ENCODE peak calls at places on chromosome 1, in six cellular contexts. J is HepG2, P is adrenal gland, I is lower lobe of right lung, B is AG09309, N is psoas muscle. V is an unnamed sample.

GRCh38 chr1:196678510-196678884 is 26.7 kb downstream of the CFH start:
- DNase-seq in P (no peak), J (no peak), B (no peak), N (no peak), I (no peak), V (no peak)

GRCh38 chr1:15636436-15636835 is 19.2 kb downstream of the DDI2 start:
- DNase-seq in P (no peak), J (no peak), B (no peak), I (no peak), N (peak; percentile 56), V (no peak)

GRCh38 chr1:27306892-27307850 is 14.8 kb upstream of the TMEM222 start:
- DNase-seq in B (no peak), N (no peak), J (peak; percentile 31), I (no peak), P (no peak), V (no peak)

GRCh38 chr1:111620412-111620971 is 903 bp downstream of the RAP1A start:
- DNase-seq in P (no peak), J (no peak), B (no peak), N (no peak), I (no peak), V (no peak)

GRCh38 chr1:228921473-228921872 is 186.2 kb downstream of the RHOU start:
- DNase-seq in N (no peak), P (peak; percentile 23), I (peak; percentile 62), B (no peak), J (no peak), V (no peak)

GRCh38 chr1:2446394-2446793 is 29.7 kb upstream of the PLCH2 start:
- DNase-seq in I (no peak), P (no peak), J (no peak), N (no peak), B (no peak), V (no peak)

GRCh38 chr1:202162049-202162417 is 1.6 kb upstream of the PTPN7 start:
- DNase-seq in J (no peak), P (no peak), N (no peak), B (no peak), I (no peak), V (no peak)

GRCh38 chr1:23673086-23673813 is 18.4 kb upstream of the RPL11 start:
- DNase-seq in N (no peak), I (no peak), B (no peak), P (peak; percentile 69), J (peak; percentile 60), V (peak; percentile 32)

GRCh38 chr1:196034080-196034706 is 574.0 kb downstream of the KCNT2 start:
- DNase-seq in J (no peak), N (no peak), P (no peak), I (no peak), B (no peak), V (no peak)

GRCh38 chr1:236759252-236759859 is 35.7 kb upstream of the MTR start:
- DNase-seq in J (peak; percentile 35), B (peak; percentile 3), I (no peak), P (no peak), N (no peak), V (no peak)

GRCh38 chr1:229859026-229859425 is 208.0 kb upstream of the GALNT2 start:
- DNase-seq in N (no peak), J (no peak), I (no peak), P (no peak), B (no peak), V (no peak)

GRCh38 chr1:32094721-32095521 is 12.9 kb upstream of the KPNA6 start:
- DNase-seq in N (no peak), B (no peak), P (no peak), I (no peak), J (no peak), V (no peak)

GRCh38 chr1:211920602-211921226 is 90.2 kb upstream of the LPGAT1 start:
- DNase-seq in J (peak; percentile 77), N (no peak), I (no peak), P (peak; percentile 73), B (no peak), V (peak; percentile 16)

GRCh38 chr1:114292194-114292593 is 138.5 kb upstream of the SYT6 start:
- DNase-seq in I (no peak), J (no peak), B (no peak), N (no peak), P (no peak), V (no peak)

GRCh38 chr1:114286179-114286578 is 132.5 kb upstream of the SYT6 start:
- DNase-seq in B (no peak), J (no peak), P (no peak), I (no peak), N (no peak), V (no peak)

GRCh38 chr1:114289321-114289720 is 135.7 kb upstream of the SYT6 start:
- DNase-seq in P (no peak), I (no peak), J (no peak), N (no peak), B (no peak), V (no peak)

GRCh38 chr1:114282751-114283403 is 129.2 kb upstream of the SYT6 start:
- DNase-seq in P (peak; percentile 87), N (peak; percentile 94), B (peak; percentile 74), J (peak; percentile 80), I (peak; percentile 91), V (peak; percentile 92)

GRCh38 chr1:114286960-114287359 is 133.3 kb upstream of the SYT6 start:
- DNase-seq in B (no peak), N (no peak), I (no peak), P (no peak), J (no peak), V (no peak)
- H3K4me3 ChIP-seq in B (no peak overlapping the region), N (no peak overlapping the region), I (no peak overlapping the region), P (no peak overlapping the region), J (no peak overlapping the region), V (no peak overlapping the region)

DNA sequence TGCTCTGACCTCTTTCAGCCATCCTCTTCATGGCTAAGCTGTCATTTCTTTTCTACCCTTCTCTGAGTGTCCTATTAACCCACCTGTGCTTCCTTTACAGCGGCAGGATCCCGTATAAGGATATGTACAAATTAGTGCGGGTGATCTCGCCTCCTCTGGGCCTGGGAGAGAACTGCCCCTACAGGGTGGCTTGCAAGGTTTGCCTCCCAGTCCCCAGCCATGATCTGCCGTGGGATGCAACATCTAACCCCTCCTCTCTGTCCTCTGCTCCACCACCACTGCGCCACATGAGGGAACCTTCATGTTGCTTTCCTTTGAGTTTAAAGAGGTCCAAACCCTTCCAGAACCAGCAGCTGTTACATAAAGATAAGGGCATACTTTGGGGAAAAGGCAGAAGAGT is 282.2 kb downstream of the ZNF648 start:
- DNase-seq in I (no peak), J (no peak), P (no peak), N (no peak), B (no peak), V (no peak)
- H3K4me3 ChIP-seq in I (no peak overlapping the region), J (no peak overlapping the region), P (no peak overlapping the region), N (no peak overlapping the region), B (no peak overlapping the region), V (no peak overlapping the region)

GRCh38 chr1:151661728-151662127 is 49.9 kb downstream of the SNX27 start:
- DNase-seq in I (no peak), P (no peak), N (no peak), B (no peak), J (no peak), V (no peak)
- H3K4me3 ChIP-seq in I (no peak overlapping the region), P (no peak overlapping the region), N (no peak overlapping the region), B (no peak overlapping the region), J (no peak overlapping the region), V (no peak overlapping the region)

GRCh38 chr1:5769146-5769545 is 223.1 kb downstream of the NPHP4 start:
- DNase-seq in B (no peak), P (peak; percentile 34), N (peak; percentile 62), J (no peak), I (no peak), V (no peak)

GRCh38 chr1:5768014-5768413 is 224.2 kb downstream of the NPHP4 start:
- DNase-seq in N (no peak), B (no peak), P (no peak), I (no peak), J (no peak), V (no peak)

GRCh38 chr1:5769760-5770159 is 222.5 kb downstream of the NPHP4 start:
- DNase-seq in I (no peak), J (no peak), N (no peak), B (no peak), P (no peak), V (no peak)

GRCh38 chr1:5771788-5772187 is 220.4 kb downstream of the NPHP4 start:
- DNase-seq in I (no peak), J (no peak), N (no peak), P (no peak), B (no peak), V (no peak)

DNA sequence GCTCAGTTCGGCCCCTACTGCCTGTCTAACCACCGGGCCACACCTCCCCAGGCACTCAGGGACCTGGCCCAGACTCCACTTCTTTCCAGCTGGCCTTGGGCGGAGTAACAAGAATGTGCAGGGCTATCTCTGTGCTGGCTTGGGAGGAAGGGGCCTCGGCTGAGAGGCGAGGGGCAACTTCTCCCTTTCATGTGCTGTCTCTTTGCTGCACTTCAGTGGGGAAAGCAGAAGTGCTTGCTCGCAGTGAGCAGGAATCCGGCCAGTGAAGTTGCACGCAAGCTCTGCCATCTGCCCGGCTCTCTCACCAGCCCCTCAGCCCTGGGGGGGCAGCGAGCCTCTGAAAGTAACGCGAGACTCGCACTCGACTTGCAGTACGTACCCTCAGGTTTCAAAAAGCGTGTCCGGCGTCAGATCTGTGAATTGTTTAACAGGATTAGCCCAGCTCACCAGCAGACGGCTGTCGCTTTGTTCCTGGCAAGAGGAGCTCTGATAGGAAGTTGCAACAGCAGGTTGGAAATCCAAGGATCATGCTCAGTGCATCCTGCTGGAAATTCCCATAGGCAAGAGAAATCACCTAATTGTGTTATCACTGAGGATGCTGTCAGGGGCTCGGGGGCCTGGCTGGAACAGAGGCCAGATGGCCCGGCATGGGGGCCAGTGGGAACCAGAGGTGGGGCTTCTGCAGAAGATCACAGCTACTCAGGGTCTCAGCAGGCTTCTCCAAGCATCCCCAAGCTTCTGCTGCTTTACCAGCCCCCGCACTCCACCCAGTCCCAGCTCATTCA is 221.1 kb downstream of the NPHP4 start:
- DNase-seq in B (no peak), N (peak; percentile 66), I (no peak), J (peak; percentile 5), P (peak; percentile 76), V (peak; percentile 64)
- H3K4me3 ChIP-seq in B (no peak overlapping the region), N (peak overlapping the region; percentile 22), I (no peak overlapping the region), J (no peak overlapping the region), P (no peak overlapping the region), V (no peak overlapping the region)

GRCh38 chr1:12594490-12594889 is 23.5 kb downstream of the DHRS3 start:
- DNase-seq in I (no peak), P (no peak), B (no peak), J (no peak), N (peak; percentile 42), V (no peak)
- H3K4me3 ChIP-seq in I (no peak overlapping the region), P (no peak overlapping the region), B (no peak overlapping the region), J (no peak overlapping the region), N (peak overlapping the region; percentile 63), V (no peak overlapping the region)

DNA sequence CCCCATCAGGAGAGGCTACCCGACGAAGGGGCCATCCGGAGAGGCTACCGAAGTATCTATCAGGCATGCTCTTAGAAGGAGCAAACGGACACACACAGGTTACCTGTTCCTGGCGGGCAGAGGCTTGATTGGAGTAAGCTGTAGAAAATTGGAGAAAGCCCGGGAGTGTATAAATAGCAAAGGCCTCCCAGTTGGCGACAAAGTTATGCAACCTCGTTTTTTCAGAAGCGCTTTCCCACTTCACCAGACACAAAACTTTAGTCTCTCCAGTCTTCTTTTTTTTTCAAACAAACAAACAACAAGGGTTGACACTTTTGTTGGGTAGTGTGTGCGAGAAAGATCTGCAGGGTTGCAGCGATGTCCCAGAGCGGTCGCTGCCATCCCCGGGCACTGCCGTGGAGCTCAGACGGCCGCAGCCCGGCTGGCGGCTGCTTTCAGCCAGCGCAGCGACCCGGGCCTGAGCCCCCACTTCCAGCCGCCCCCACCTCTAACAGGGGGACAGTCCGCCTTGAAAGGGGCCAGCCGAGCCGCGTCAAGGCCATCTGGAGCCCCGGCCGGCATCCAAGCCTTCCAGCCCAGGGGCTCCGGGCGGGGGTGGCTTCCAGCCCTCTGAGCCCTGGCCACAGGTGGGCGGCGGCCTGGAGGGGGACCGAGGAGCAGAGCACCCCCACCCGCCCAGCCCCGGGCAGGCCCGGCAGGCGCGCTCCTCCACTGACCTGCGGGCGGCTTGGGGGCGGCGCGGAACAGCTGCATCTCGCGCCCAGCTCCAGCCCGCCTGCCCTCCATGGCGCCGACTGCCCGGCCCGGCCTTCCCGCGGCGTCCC is 616 bp downstream of the MCOLN3 start:
- DNase-seq in I (peak; percentile 48), B (no peak), N (no peak), P (peak; percentile 19), J (no peak), V (peak; percentile 60)
- H3K4me3 ChIP-seq in I (peak overlapping the region; percentile 59), B (peak overlapping the region; percentile 43), N (peak overlapping the region; percentile 62), P (no peak overlapping the region), J (no peak overlapping the region), V (peak overlapping the region; percentile 64)